ENCODE peak calls at places on chromosomes 2 and 18, in four cellular contexts. One of them, this sample, is unnamed.
A peak's percentile ranks its signal among the peaks of the same experiment; 100 is the strongest.

GRCh38 chr18:49733321-49733720 is 80.0 kb downstream of the ACAA2 start:
- DNase-seq in GM23248: peak; percentile 20
- DNase-seq in CD8-positive, alpha-beta memory T cell: no peak
- DNase-seq in cardiac muscle cell: no peak
- DNase-seq in this sample: no peak

GRCh38 chr2:152452256-152452973 is 117.4 kb downstream of the FMNL2 start:
- DNase-seq in cardiac muscle cell: no peak
- DNase-seq in GM23248: no peak
- DNase-seq in CD8-positive, alpha-beta memory T cell: no peak
- DNase-seq in this sample: no peak

GRCh38 chr2:211085056-211085680 is 528.8 kb downstream of the CPS1 start:
- DNase-seq in cardiac muscle cell: peak; percentile 57
- DNase-seq in CD8-positive, alpha-beta memory T cell: no peak
- DNase-seq in GM23248: peak; percentile 47
- DNase-seq in this sample: no peak

GRCh38 chr2:86671304-86671981 is 47.8 kb upstream of the RNF103 start:
- DNase-seq in cardiac muscle cell: peak; percentile 64
- DNase-seq in CD8-positive, alpha-beta memory T cell: no peak
- DNase-seq in GM23248: peak; percentile 0
- DNase-seq in this sample: no peak

GRCh38 chr18:74397572-74397971 is 59.5 kb downstream of the DIPK1C start:
- DNase-seq in cardiac muscle cell: no peak
- DNase-seq in GM23248: no peak
- DNase-seq in CD8-positive, alpha-beta memory T cell: no peak
- DNase-seq in this sample: no peak

GRCh38 chr2:58521803-58522602 is 280.9 kb upstream of the FANCL start:
- DNase-seq in cardiac muscle cell: no peak
- DNase-seq in GM23248: peak; percentile 73
- DNase-seq in CD8-positive, alpha-beta memory T cell: no peak
- DNase-seq in this sample: no peak

GRCh38 chr2:192628017-192628416 is 433.3 kb upstream of the TMEFF2 start:
- DNase-seq in CD8-positive, alpha-beta memory T cell: no peak
- DNase-seq in GM23248: no peak
- DNase-seq in cardiac muscle cell: no peak
- DNase-seq in this sample: no peak

GRCh38 chr2:28469947-28470585 is 25.8 kb upstream of the PLB1 start:
- DNase-seq in GM23248: no peak
- DNase-seq in CD8-positive, alpha-beta memory T cell: no peak
- DNase-seq in cardiac muscle cell: no peak
- DNase-seq in this sample: no peak

GRCh38 chr18:23580677-23581367 is 5.5 kb downstream of the NPC1 start:
- DNase-seq in cardiac muscle cell: no peak
- DNase-seq in CD8-positive, alpha-beta memory T cell: no peak
- DNase-seq in GM23248: peak; percentile 89
- DNase-seq in this sample: peak; percentile 68

GRCh38 chr2:144522741-144523605 is 3.1 kb upstream of the ZEB2 start:
- DNase-seq in cardiac muscle cell: no peak
- DNase-seq in CD8-positive, alpha-beta memory T cell: no peak
- DNase-seq in GM23248: peak; percentile 41
- DNase-seq in this sample: peak; percentile 53

GRCh38 chr2:587371-587960 is 89.7 kb downstream of the TMEM18 start:
- DNase-seq in cardiac muscle cell: no peak
- DNase-seq in GM23248: no peak
- DNase-seq in CD8-positive, alpha-beta memory T cell: no peak
- DNase-seq in this sample: no peak

GRCh38 chr2:65579506-65580235 is 147.3 kb upstream of the SPRED2 start:
- DNase-seq in CD8-positive, alpha-beta memory T cell: no peak
- DNase-seq in GM23248: no peak
- DNase-seq in cardiac muscle cell: no peak
- DNase-seq in this sample: no peak

GRCh38 chr2:74747411-74748080 is 86.4 kb upstream of the HK2 start:
- DNase-seq in cardiac muscle cell: peak; percentile 91
- DNase-seq in GM23248: peak; percentile 95
- DNase-seq in CD8-positive, alpha-beta memory T cell: no peak
- DNase-seq in this sample: peak; percentile 81

GRCh38 chr2:19189391-19189790 is 169.0 kb downstream of the OSR1 start:
- DNase-seq in CD8-positive, alpha-beta memory T cell: no peak
- DNase-seq in cardiac muscle cell: no peak
- DNase-seq in GM23248: no peak
- DNase-seq in this sample: no peak

GRCh38 chr2:227877359-227878309 is 6.2 kb downstream of the DAW1 start:
- DNase-seq in CD8-positive, alpha-beta memory T cell: no peak
- DNase-seq in cardiac muscle cell: peak; percentile 61
- DNase-seq in GM23248: peak; percentile 59
- DNase-seq in this sample: peak; percentile 68

DNA sequence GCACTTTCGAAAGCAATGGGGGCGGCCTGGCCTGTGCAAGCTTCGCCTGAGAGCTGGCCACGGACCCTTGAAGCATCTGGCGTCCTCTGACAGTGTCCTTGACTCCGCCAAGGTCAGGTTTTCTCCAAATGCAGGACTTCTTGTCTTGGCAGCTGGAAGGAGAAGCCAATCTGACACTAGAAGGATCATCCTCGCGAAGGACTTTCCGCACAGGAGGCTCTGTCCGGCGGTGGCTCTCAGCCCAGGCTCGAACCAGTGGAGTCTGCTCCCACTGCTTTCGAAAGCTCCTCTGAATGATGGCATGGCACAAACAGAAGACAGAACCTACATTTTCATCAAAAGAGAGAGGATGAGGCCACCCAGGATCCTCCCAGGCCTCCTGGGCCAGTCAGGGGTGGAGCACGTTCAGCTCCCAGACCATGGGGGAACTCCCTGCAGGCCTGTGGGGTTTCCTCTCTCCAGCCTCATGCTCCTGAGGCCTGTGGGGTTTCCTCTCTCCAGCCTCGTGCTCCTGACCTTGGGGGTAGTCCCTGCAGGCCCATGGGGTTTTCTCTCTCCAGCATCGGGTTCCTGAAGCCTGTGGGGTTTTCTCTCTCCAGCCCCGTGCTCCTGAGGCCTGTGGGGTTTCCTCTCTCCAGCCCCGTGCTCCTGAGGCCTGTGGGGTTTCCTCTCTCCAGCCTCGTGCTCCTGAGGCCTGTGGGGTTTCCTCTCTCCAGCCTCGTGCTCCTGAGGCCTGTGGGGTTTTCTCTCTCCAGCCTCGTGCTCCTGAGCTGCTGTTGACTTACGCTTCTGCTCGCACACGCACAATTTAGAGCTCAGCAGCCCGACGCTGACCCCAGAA is 396.5 kb upstream of the SALL3 start:
- DNase-seq in GM23248: no peak
- DNase-seq in cardiac muscle cell: no peak
- DNase-seq in CD8-positive, alpha-beta memory T cell: no peak
- DNase-seq in this sample: no peak
- H3K9me3 ChIP-seq in GM23248: no peaks in the 10 kb centered on the region
- H3K9me3 ChIP-seq in cardiac muscle cell: no peaks in the 10 kb centered on the region
- H3K9me3 ChIP-seq in CD8-positive, alpha-beta memory T cell: no peaks in the 10 kb centered on the region
- H3K9me3 ChIP-seq in this sample: no peaks in the 10 kb centered on the region

DNA sequence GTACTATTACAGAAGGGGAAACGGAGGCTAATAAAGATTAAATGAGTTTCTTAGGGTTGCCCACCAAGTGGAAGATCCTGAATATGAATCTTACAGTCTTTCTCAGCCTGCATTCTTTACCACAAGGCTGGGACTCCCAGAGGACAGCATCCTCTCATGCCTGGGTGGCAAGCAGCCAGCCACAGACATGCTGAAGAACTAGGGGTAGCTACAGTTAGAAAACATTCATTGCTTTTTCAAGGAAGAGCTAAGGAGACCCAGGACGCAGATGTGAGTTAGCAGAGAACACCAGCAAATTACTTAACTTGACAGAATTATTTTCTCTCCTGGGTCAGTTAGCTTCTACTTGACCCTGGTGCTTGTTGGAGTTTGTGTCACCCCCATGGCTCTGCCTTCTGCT is 132.2 kb upstream of the TNP1 start:
- DNase-seq in cardiac muscle cell: peak; percentile 43
- DNase-seq in GM23248: peak; percentile 7
- DNase-seq in CD8-positive, alpha-beta memory T cell: no peak
- DNase-seq in this sample: no peak
- H3K9me3 ChIP-seq in cardiac muscle cell: no peaks in the 10 kb centered on the region
- H3K9me3 ChIP-seq in GM23248: no peaks in the 10 kb centered on the region
- H3K9me3 ChIP-seq in CD8-positive, alpha-beta memory T cell: no peaks in the 10 kb centered on the region
- H3K9me3 ChIP-seq in this sample: no peaks in the 10 kb centered on the region

GRCh38 chr2:52335727-52336126 is 1303.8 kb upstream of the NRXN1 start:
- DNase-seq in cardiac muscle cell: no peak
- DNase-seq in GM23248: no peak
- DNase-seq in CD8-positive, alpha-beta memory T cell: no peak
- DNase-seq in this sample: no peak
- H3K9me3 ChIP-seq in cardiac muscle cell: no peaks in the 10 kb centered on the region
- H3K9me3 ChIP-seq in GM23248: no peaks in the 10 kb centered on the region
- H3K9me3 ChIP-seq in CD8-positive, alpha-beta memory T cell: no peaks in the 10 kb centered on the region
- H3K9me3 ChIP-seq in this sample: no peaks in the 10 kb centered on the region

DNA sequence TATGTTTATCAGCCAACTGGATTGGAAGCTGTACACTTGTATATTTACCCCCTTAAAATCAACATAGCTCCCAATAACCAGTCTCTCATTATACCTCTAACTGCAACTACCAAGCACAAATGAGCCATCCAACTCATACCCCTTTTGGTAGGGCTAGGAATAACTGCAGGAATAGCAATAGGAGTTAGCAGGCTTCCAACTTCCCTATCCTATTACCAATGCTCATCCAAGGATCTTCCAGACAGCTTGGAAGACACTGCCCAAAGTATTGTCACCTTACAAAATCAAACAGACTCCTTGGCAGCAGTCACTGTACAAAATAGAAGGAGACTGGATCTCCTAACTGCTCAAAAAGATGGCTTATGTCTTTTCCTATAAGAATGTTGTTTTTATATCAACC is 61.6 kb downstream of the SLC25A12 start:
- DNase-seq in cardiac muscle cell: no peak
- DNase-seq in GM23248: no peak
- DNase-seq in CD8-positive, alpha-beta memory T cell: no peak
- DNase-seq in this sample: no peak
- H3K9me3 ChIP-seq in cardiac muscle cell: no peaks in the 10 kb centered on the region
- H3K9me3 ChIP-seq in GM23248: no peaks in the 10 kb centered on the region
- H3K9me3 ChIP-seq in CD8-positive, alpha-beta memory T cell: no peaks in the 10 kb centered on the region
- H3K9me3 ChIP-seq in this sample: peaks cover 18% of the 10 kb centered on the region

GRCh38 chr18:73316513-73316912 is 448.7 kb upstream of the NETO1 start:
- DNase-seq in GM23248: peak; percentile 52
- DNase-seq in cardiac muscle cell: no peak
- DNase-seq in CD8-positive, alpha-beta memory T cell: no peak
- DNase-seq in this sample: no peak
- H3K9me3 ChIP-seq in GM23248: no peaks in the 10 kb centered on the region
- H3K9me3 ChIP-seq in cardiac muscle cell: no peaks in the 10 kb centered on the region
- H3K9me3 ChIP-seq in CD8-positive, alpha-beta memory T cell: no peaks in the 10 kb centered on the region
- H3K9me3 ChIP-seq in this sample: no peaks in the 10 kb centered on the region

GRCh38 chr2:145741161-145741560 is 1221.2 kb upstream of the ZEB2 start:
- DNase-seq in cardiac muscle cell: no peak
- DNase-seq in CD8-positive, alpha-beta memory T cell: no peak
- DNase-seq in GM23248: no peak
- DNase-seq in this sample: no peak
- H3K9me3 ChIP-seq in cardiac muscle cell: no peaks in the 10 kb centered on the region
- H3K9me3 ChIP-seq in CD8-positive, alpha-beta memory T cell: no peaks in the 10 kb centered on the region
- H3K9me3 ChIP-seq in GM23248: no peaks in the 10 kb centered on the region
- H3K9me3 ChIP-seq in this sample: no peaks in the 10 kb centered on the region

GRCh38 chr2:161975062-161975812 is 98.8 kb downstream of the DPP4 start:
- DNase-seq in GM23248: peak; percentile 27
- DNase-seq in CD8-positive, alpha-beta memory T cell: no peak
- DNase-seq in cardiac muscle cell: no peak
- DNase-seq in this sample: no peak
- H3K9me3 ChIP-seq in GM23248: no peaks in the 10 kb centered on the region
- H3K9me3 ChIP-seq in CD8-positive, alpha-beta memory T cell: no peaks in the 10 kb centered on the region
- H3K9me3 ChIP-seq in cardiac muscle cell: no peaks in the 10 kb centered on the region
- H3K9me3 ChIP-seq in this sample: no peaks in the 10 kb centered on the region